ENCODE peak calls at places on chromosomes 7 and 10, in ten cellular contexts. One of them, this sample, is unnamed.

GRCh38 chr10:63588436-63589180 is 67.4 kb downstream of the REEP3 start:
- DNase-seq in activated gamma-delta T cell: no peak
- DNase-seq in T-cell: no peak
- DNase-seq in tibial nerve: no peak
- DNase-seq in iris pigment epithelial cell: peak; percentile 62
- DNase-seq in Calu3: peak; percentile 25
- DNase-seq in naive thymus-derived CD8-positive, alpha-beta T cell: no peak
- DNase-seq in activated T-helper 1 cell treated with anti-CD3 and anti-CD28 coated beads, Interleukin-12 subunit alpha, Interleukin-12 subunit beta, Interleukin-2, Interleukin-4 antibody, amounts not matched to agents 30 ng/mL and 10 ng/mL and 1 ng/mL, durations not matched to agents 14 hours and 24 hours and 36 hours: no peak
- DNase-seq in progenitor cell of endocrine pancreas: no peak
- DNase-seq in PC-3: peak; percentile 93
- DNase-seq in this sample: no peak

GRCh38 chr7:28037220-28038010 is 143.2 kb downstream of the JAZF1 start:
- DNase-seq in T-cell: no peak
- DNase-seq in PC-3: peak; percentile 96
- DNase-seq in activated gamma-delta T cell: no peak
- DNase-seq in tibial nerve: no peak
- DNase-seq in activated T-helper 1 cell treated with anti-CD3 and anti-CD28 coated beads, Interleukin-12 subunit alpha, Interleukin-12 subunit beta, Interleukin-2, Interleukin-4 antibody, amounts not matched to agents 30 ng/mL and 10 ng/mL and 1 ng/mL, durations not matched to agents 14 hours and 24 hours and 36 hours: no peak
- DNase-seq in Calu3: peak; percentile 48
- DNase-seq in iris pigment epithelial cell: peak; percentile 98
- DNase-seq in progenitor cell of endocrine pancreas: no peak
- DNase-seq in naive thymus-derived CD8-positive, alpha-beta T cell: no peak
- DNase-seq in this sample: no peak

GRCh38 chr7:30812676-30813075 is 41.5 kb downstream of the MINDY4 start:
- DNase-seq in activated T-helper 1 cell treated with anti-CD3 and anti-CD28 coated beads, Interleukin-12 subunit alpha, Interleukin-12 subunit beta, Interleukin-2, Interleukin-4 antibody, amounts not matched to agents 30 ng/mL and 10 ng/mL and 1 ng/mL, durations not matched to agents 14 hours and 24 hours and 36 hours: no peak
- DNase-seq in Calu3: no peak
- DNase-seq in progenitor cell of endocrine pancreas: no peak
- DNase-seq in T-cell: no peak
- DNase-seq in PC-3: no peak
- DNase-seq in activated gamma-delta T cell: no peak
- DNase-seq in iris pigment epithelial cell: no peak
- DNase-seq in tibial nerve: no peak
- DNase-seq in naive thymus-derived CD8-positive, alpha-beta T cell: no peak
- DNase-seq in this sample: no peak

GRCh38 chr7:50555594-50556140 is 9.5 kb downstream of the DDC start:
- DNase-seq in activated T-helper 1 cell treated with anti-CD3 and anti-CD28 coated beads, Interleukin-12 subunit alpha, Interleukin-12 subunit beta, Interleukin-2, Interleukin-4 antibody, amounts not matched to agents 30 ng/mL and 10 ng/mL and 1 ng/mL, durations not matched to agents 14 hours and 24 hours and 36 hours: no peak
- DNase-seq in tibial nerve: no peak
- DNase-seq in activated gamma-delta T cell: no peak
- DNase-seq in naive thymus-derived CD8-positive, alpha-beta T cell: no peak
- DNase-seq in iris pigment epithelial cell: no peak
- DNase-seq in Calu3: no peak
- DNase-seq in PC-3: peak; percentile 7
- DNase-seq in progenitor cell of endocrine pancreas: no peak
- DNase-seq in T-cell: no peak
- DNase-seq in this sample: no peak

GRCh38 chr10:4514445-4515108 is 311.4 kb upstream of the AKR1E2 start:
- DNase-seq in activated gamma-delta T cell: no peak
- DNase-seq in activated T-helper 1 cell treated with anti-CD3 and anti-CD28 coated beads, Interleukin-12 subunit alpha, Interleukin-12 subunit beta, Interleukin-2, Interleukin-4 antibody, amounts not matched to agents 30 ng/mL and 10 ng/mL and 1 ng/mL, durations not matched to agents 14 hours and 24 hours and 36 hours: no peak
- DNase-seq in Calu3: no peak
- DNase-seq in tibial nerve: peak; percentile 43
- DNase-seq in PC-3: no peak
- DNase-seq in progenitor cell of endocrine pancreas: no peak
- DNase-seq in naive thymus-derived CD8-positive, alpha-beta T cell: no peak
- DNase-seq in T-cell: no peak
- DNase-seq in iris pigment epithelial cell: no peak
- DNase-seq in this sample: peak; percentile 66

GRCh38 chr10:1643911-1644810 is 93.2 kb downstream of the ADARB2 start:
- DNase-seq in Calu3: no peak
- DNase-seq in tibial nerve: no peak
- DNase-seq in naive thymus-derived CD8-positive, alpha-beta T cell: no peak
- DNase-seq in PC-3: no peak
- DNase-seq in progenitor cell of endocrine pancreas: no peak
- DNase-seq in activated T-helper 1 cell treated with anti-CD3 and anti-CD28 coated beads, Interleukin-12 subunit alpha, Interleukin-12 subunit beta, Interleukin-2, Interleukin-4 antibody, amounts not matched to agents 30 ng/mL and 10 ng/mL and 1 ng/mL, durations not matched to agents 14 hours and 24 hours and 36 hours: no peak
- DNase-seq in iris pigment epithelial cell: no peak
- DNase-seq in activated gamma-delta T cell: no peak
- DNase-seq in T-cell: no peak
- DNase-seq in this sample: no peak

GRCh38 chr10:110562348-110562747 is 5.1 kb upstream of the SMC3 start:
- DNase-seq in Calu3: no peak
- DNase-seq in PC-3: no peak
- DNase-seq in activated T-helper 1 cell treated with anti-CD3 and anti-CD28 coated beads, Interleukin-12 subunit alpha, Interleukin-12 subunit beta, Interleukin-2, Interleukin-4 antibody, amounts not matched to agents 30 ng/mL and 10 ng/mL and 1 ng/mL, durations not matched to agents 14 hours and 24 hours and 36 hours: no peak
- DNase-seq in T-cell: no peak
- DNase-seq in iris pigment epithelial cell: no peak
- DNase-seq in progenitor cell of endocrine pancreas: no peak
- DNase-seq in naive thymus-derived CD8-positive, alpha-beta T cell: no peak
- DNase-seq in activated gamma-delta T cell: no peak
- DNase-seq in tibial nerve: no peak
- DNase-seq in this sample: no peak

GRCh38 chr10:85446852-85447251 is 919.7 kb downstream of the GRID1 start:
- DNase-seq in activated T-helper 1 cell treated with anti-CD3 and anti-CD28 coated beads, Interleukin-12 subunit alpha, Interleukin-12 subunit beta, Interleukin-2, Interleukin-4 antibody, amounts not matched to agents 30 ng/mL and 10 ng/mL and 1 ng/mL, durations not matched to agents 14 hours and 24 hours and 36 hours: no peak
- DNase-seq in naive thymus-derived CD8-positive, alpha-beta T cell: no peak
- DNase-seq in iris pigment epithelial cell: no peak
- DNase-seq in Calu3: no peak
- DNase-seq in progenitor cell of endocrine pancreas: no peak
- DNase-seq in PC-3: no peak
- DNase-seq in tibial nerve: no peak
- DNase-seq in T-cell: no peak
- DNase-seq in activated gamma-delta T cell: no peak
- DNase-seq in this sample: no peak

GRCh38 chr7:143393267-143394041 is 12.3 kb downstream of the ZYX start:
- DNase-seq in activated gamma-delta T cell: no peak
- DNase-seq in naive thymus-derived CD8-positive, alpha-beta T cell: no peak
- DNase-seq in Calu3: no peak
- DNase-seq in progenitor cell of endocrine pancreas: no peak
- DNase-seq in PC-3: no peak
- DNase-seq in activated T-helper 1 cell treated with anti-CD3 and anti-CD28 coated beads, Interleukin-12 subunit alpha, Interleukin-12 subunit beta, Interleukin-2, Interleukin-4 antibody, amounts not matched to agents 30 ng/mL and 10 ng/mL and 1 ng/mL, durations not matched to agents 14 hours and 24 hours and 36 hours: no peak
- DNase-seq in T-cell: no peak
- DNase-seq in tibial nerve: no peak
- DNase-seq in iris pigment epithelial cell: peak; percentile 65
- DNase-seq in this sample: peak; percentile 35

GRCh38 chr10:74683621-74684114 is 142.7 kb upstream of the KAT6B start:
- DNase-seq in tibial nerve: no peak
- DNase-seq in activated T-helper 1 cell treated with anti-CD3 and anti-CD28 coated beads, Interleukin-12 subunit alpha, Interleukin-12 subunit beta, Interleukin-2, Interleukin-4 antibody, amounts not matched to agents 30 ng/mL and 10 ng/mL and 1 ng/mL, durations not matched to agents 14 hours and 24 hours and 36 hours: no peak
- DNase-seq in naive thymus-derived CD8-positive, alpha-beta T cell: no peak
- DNase-seq in PC-3: peak; percentile 62
- DNase-seq in T-cell: no peak
- DNase-seq in progenitor cell of endocrine pancreas: no peak
- DNase-seq in Calu3: no peak
- DNase-seq in activated gamma-delta T cell: no peak
- DNase-seq in iris pigment epithelial cell: peak; percentile 8
- DNase-seq in this sample: no peak

GRCh38 chr7:105703207-105703930 is 122.1 kb upstream of the EFCAB10 start:
- DNase-seq in Calu3: no peak
- DNase-seq in activated gamma-delta T cell: no peak
- DNase-seq in PC-3: no peak
- DNase-seq in activated T-helper 1 cell treated with anti-CD3 and anti-CD28 coated beads, Interleukin-12 subunit alpha, Interleukin-12 subunit beta, Interleukin-2, Interleukin-4 antibody, amounts not matched to agents 30 ng/mL and 10 ng/mL and 1 ng/mL, durations not matched to agents 14 hours and 24 hours and 36 hours: no peak
- DNase-seq in progenitor cell of endocrine pancreas: no peak
- DNase-seq in T-cell: no peak
- DNase-seq in naive thymus-derived CD8-positive, alpha-beta T cell: no peak
- DNase-seq in tibial nerve: no peak
- DNase-seq in iris pigment epithelial cell: no peak
- DNase-seq in this sample: no peak

GRCh38 chr10:79058899-79059771 is 9.6 kb upstream of the ZMIZ1 start:
- DNase-seq in activated T-helper 1 cell treated with anti-CD3 and anti-CD28 coated beads, Interleukin-12 subunit alpha, Interleukin-12 subunit beta, Interleukin-2, Interleukin-4 antibody, amounts not matched to agents 30 ng/mL and 10 ng/mL and 1 ng/mL, durations not matched to agents 14 hours and 24 hours and 36 hours: no peak
- DNase-seq in Calu3: no peak
- DNase-seq in PC-3: no peak
- DNase-seq in T-cell: no peak
- DNase-seq in tibial nerve: no peak
- DNase-seq in iris pigment epithelial cell: no peak
- DNase-seq in naive thymus-derived CD8-positive, alpha-beta T cell: no peak
- DNase-seq in activated gamma-delta T cell: no peak
- DNase-seq in progenitor cell of endocrine pancreas: no peak
- DNase-seq in this sample: peak; percentile 19

GRCh38 chr10:101939273-101939635 is 95.7 kb upstream of the KCNIP2 start:
- DNase-seq in naive thymus-derived CD8-positive, alpha-beta T cell: no peak
- DNase-seq in tibial nerve: no peak
- DNase-seq in activated T-helper 1 cell treated with anti-CD3 and anti-CD28 coated beads, Interleukin-12 subunit alpha, Interleukin-12 subunit beta, Interleukin-2, Interleukin-4 antibody, amounts not matched to agents 30 ng/mL and 10 ng/mL and 1 ng/mL, durations not matched to agents 14 hours and 24 hours and 36 hours: no peak
- DNase-seq in progenitor cell of endocrine pancreas: no peak
- DNase-seq in T-cell: no peak
- DNase-seq in PC-3: peak; percentile 83
- DNase-seq in iris pigment epithelial cell: peak; percentile 98
- DNase-seq in Calu3: no peak
- DNase-seq in activated gamma-delta T cell: no peak
- DNase-seq in this sample: no peak

GRCh38 chr7:40544932-40545331 is 410.1 kb downstream of the SUGCT start:
- DNase-seq in tibial nerve: no peak
- DNase-seq in naive thymus-derived CD8-positive, alpha-beta T cell: no peak
- DNase-seq in T-cell: no peak
- DNase-seq in activated T-helper 1 cell treated with anti-CD3 and anti-CD28 coated beads, Interleukin-12 subunit alpha, Interleukin-12 subunit beta, Interleukin-2, Interleukin-4 antibody, amounts not matched to agents 30 ng/mL and 10 ng/mL and 1 ng/mL, durations not matched to agents 14 hours and 24 hours and 36 hours: no peak
- DNase-seq in Calu3: no peak
- DNase-seq in PC-3: no peak
- DNase-seq in progenitor cell of endocrine pancreas: no peak
- DNase-seq in iris pigment epithelial cell: peak; percentile 36
- DNase-seq in activated gamma-delta T cell: no peak
- DNase-seq in this sample: no peak

GRCh38 chr7:106284516-106285050 is at the start of gene NAMPT:
- DNase-seq in PC-3: peak; percentile 36
- DNase-seq in iris pigment epithelial cell: no peak
- DNase-seq in tibial nerve: peak; percentile 88
- DNase-seq in activated T-helper 1 cell treated with anti-CD3 and anti-CD28 coated beads, Interleukin-12 subunit alpha, Interleukin-12 subunit beta, Interleukin-2, Interleukin-4 antibody, amounts not matched to agents 30 ng/mL and 10 ng/mL and 1 ng/mL, durations not matched to agents 14 hours and 24 hours and 36 hours: no peak
- DNase-seq in naive thymus-derived CD8-positive, alpha-beta T cell: peak; percentile 51
- DNase-seq in T-cell: peak; percentile 94
- DNase-seq in activated gamma-delta T cell: peak; percentile 47
- DNase-seq in progenitor cell of endocrine pancreas: peak; percentile 58
- DNase-seq in Calu3: peak; percentile 65
- DNase-seq in this sample: peak; percentile 79

GRCh38 chr7:152000191-152000590 is 25.3 kb upstream of the GALNT11 start:
- DNase-seq in activated T-helper 1 cell treated with anti-CD3 and anti-CD28 coated beads, Interleukin-12 subunit alpha, Interleukin-12 subunit beta, Interleukin-2, Interleukin-4 antibody, amounts not matched to agents 30 ng/mL and 10 ng/mL and 1 ng/mL, durations not matched to agents 14 hours and 24 hours and 36 hours: no peak
- DNase-seq in T-cell: no peak
- DNase-seq in Calu3: no peak
- DNase-seq in PC-3: no peak
- DNase-seq in naive thymus-derived CD8-positive, alpha-beta T cell: no peak
- DNase-seq in iris pigment epithelial cell: peak; percentile 16
- DNase-seq in tibial nerve: no peak
- DNase-seq in activated gamma-delta T cell: no peak
- DNase-seq in progenitor cell of endocrine pancreas: no peak
- DNase-seq in this sample: no peak

GRCh38 chr10:45239642-45240041 is 75.8 kb downstream of the OR13A1 start:
- DNase-seq in activated T-helper 1 cell treated with anti-CD3 and anti-CD28 coated beads, Interleukin-12 subunit alpha, Interleukin-12 subunit beta, Interleukin-2, Interleukin-4 antibody, amounts not matched to agents 30 ng/mL and 10 ng/mL and 1 ng/mL, durations not matched to agents 14 hours and 24 hours and 36 hours: no peak
- DNase-seq in activated gamma-delta T cell: no peak
- DNase-seq in PC-3: no peak
- DNase-seq in iris pigment epithelial cell: peak; percentile 67
- DNase-seq in tibial nerve: no peak
- DNase-seq in naive thymus-derived CD8-positive, alpha-beta T cell: no peak
- DNase-seq in Calu3: no peak
- DNase-seq in progenitor cell of endocrine pancreas: no peak
- DNase-seq in T-cell: no peak
- DNase-seq in this sample: no peak

GRCh38 chr10:133277993-133278576 is 1.4 kb upstream of the ADAM8 start:
- DNase-seq in PC-3: peak; percentile 6
- DNase-seq in activated gamma-delta T cell: no peak
- DNase-seq in iris pigment epithelial cell: no peak
- DNase-seq in activated T-helper 1 cell treated with anti-CD3 and anti-CD28 coated beads, Interleukin-12 subunit alpha, Interleukin-12 subunit beta, Interleukin-2, Interleukin-4 antibody, amounts not matched to agents 30 ng/mL and 10 ng/mL and 1 ng/mL, durations not matched to agents 14 hours and 24 hours and 36 hours: no peak
- DNase-seq in tibial nerve: no peak
- DNase-seq in Calu3: no peak
- DNase-seq in progenitor cell of endocrine pancreas: no peak
- DNase-seq in T-cell: no peak
- DNase-seq in naive thymus-derived CD8-positive, alpha-beta T cell: no peak
- DNase-seq in this sample: peak; percentile 22

GRCh38 chr7:80139179-80139578 is 4.5 kb downstream of the GNAI1 start:
- DNase-seq in T-cell: no peak
- DNase-seq in progenitor cell of endocrine pancreas: no peak
- DNase-seq in activated gamma-delta T cell: no peak
- DNase-seq in Calu3: no peak
- DNase-seq in naive thymus-derived CD8-positive, alpha-beta T cell: no peak
- DNase-seq in iris pigment epithelial cell: no peak
- DNase-seq in activated T-helper 1 cell treated with anti-CD3 and anti-CD28 coated beads, Interleukin-12 subunit alpha, Interleukin-12 subunit beta, Interleukin-2, Interleukin-4 antibody, amounts not matched to agents 30 ng/mL and 10 ng/mL and 1 ng/mL, durations not matched to agents 14 hours and 24 hours and 36 hours: no peak
- DNase-seq in PC-3: peak; percentile 46
- DNase-seq in tibial nerve: no peak
- DNase-seq in this sample: no peak

GRCh38 chr7:2106506-2106905 is 126.2 kb downstream of the MAD1L1 start:
- DNase-seq in naive thymus-derived CD8-positive, alpha-beta T cell: no peak
- DNase-seq in Calu3: no peak
- DNase-seq in activated T-helper 1 cell treated with anti-CD3 and anti-CD28 coated beads, Interleukin-12 subunit alpha, Interleukin-12 subunit beta, Interleukin-2, Interleukin-4 antibody, amounts not matched to agents 30 ng/mL and 10 ng/mL and 1 ng/mL, durations not matched to agents 14 hours and 24 hours and 36 hours: no peak
- DNase-seq in PC-3: no peak
- DNase-seq in tibial nerve: no peak
- DNase-seq in progenitor cell of endocrine pancreas: no peak
- DNase-seq in T-cell: no peak
- DNase-seq in activated gamma-delta T cell: no peak
- DNase-seq in iris pigment epithelial cell: no peak
- DNase-seq in this sample: no peak

GRCh38 chr10:124145109-124145860 is 51.9 kb upstream of the CHST15 start:
- DNase-seq in T-cell: peak; percentile 1
- DNase-seq in progenitor cell of endocrine pancreas: no peak
- DNase-seq in Calu3: no peak
- DNase-seq in iris pigment epithelial cell: peak; percentile 49
- DNase-seq in activated gamma-delta T cell: no peak
- DNase-seq in tibial nerve: peak; percentile 79
- DNase-seq in naive thymus-derived CD8-positive, alpha-beta T cell: no peak
- DNase-seq in PC-3: no peak
- DNase-seq in activated T-helper 1 cell treated with anti-CD3 and anti-CD28 coated beads, Interleukin-12 subunit alpha, Interleukin-12 subunit beta, Interleukin-2, Interleukin-4 antibody, amounts not matched to agents 30 ng/mL and 10 ng/mL and 1 ng/mL, durations not matched to agents 14 hours and 24 hours and 36 hours: no peak
- DNase-seq in this sample: peak; percentile 81

GRCh38 chr10:44262551-44263251 is 122.2 kb downstream of the CXCL12 start:
- DNase-seq in tibial nerve: no peak
- DNase-seq in iris pigment epithelial cell: no peak
- DNase-seq in T-cell: no peak
- DNase-seq in activated T-helper 1 cell treated with anti-CD3 and anti-CD28 coated beads, Interleukin-12 subunit alpha, Interleukin-12 subunit beta, Interleukin-2, Interleukin-4 antibody, amounts not matched to agents 30 ng/mL and 10 ng/mL and 1 ng/mL, durations not matched to agents 14 hours and 24 hours and 36 hours: no peak
- DNase-seq in progenitor cell of endocrine pancreas: no peak
- DNase-seq in Calu3: no peak
- DNase-seq in naive thymus-derived CD8-positive, alpha-beta T cell: no peak
- DNase-seq in PC-3: no peak
- DNase-seq in activated gamma-delta T cell: no peak
- DNase-seq in this sample: no peak

GRCh38 chr10:80161321-80162084 is 29.0 kb downstream of the PLAC9 start:
- DNase-seq in T-cell: no peak
- DNase-seq in naive thymus-derived CD8-positive, alpha-beta T cell: no peak
- DNase-seq in Calu3: no peak
- DNase-seq in iris pigment epithelial cell: no peak
- DNase-seq in activated T-helper 1 cell treated with anti-CD3 and anti-CD28 coated beads, Interleukin-12 subunit alpha, Interleukin-12 subunit beta, Interleukin-2, Interleukin-4 antibody, amounts not matched to agents 30 ng/mL and 10 ng/mL and 1 ng/mL, durations not matched to agents 14 hours and 24 hours and 36 hours: no peak
- DNase-seq in activated gamma-delta T cell: no peak
- DNase-seq in progenitor cell of endocrine pancreas: no peak
- DNase-seq in tibial nerve: no peak
- DNase-seq in PC-3: peak; percentile 76
- DNase-seq in this sample: no peak

GRCh38 chr7:155538293-155538692 is 8.1 kb downstream of the CNPY1 start:
- DNase-seq in tibial nerve: no peak
- DNase-seq in T-cell: no peak
- DNase-seq in iris pigment epithelial cell: no peak
- DNase-seq in naive thymus-derived CD8-positive, alpha-beta T cell: no peak
- DNase-seq in activated T-helper 1 cell treated with anti-CD3 and anti-CD28 coated beads, Interleukin-12 subunit alpha, Interleukin-12 subunit beta, Interleukin-2, Interleukin-4 antibody, amounts not matched to agents 30 ng/mL and 10 ng/mL and 1 ng/mL, durations not matched to agents 14 hours and 24 hours and 36 hours: no peak
- DNase-seq in Calu3: no peak
- DNase-seq in PC-3: no peak
- DNase-seq in activated gamma-delta T cell: no peak
- DNase-seq in progenitor cell of endocrine pancreas: no peak
- DNase-seq in this sample: no peak

GRCh38 chr7:1697499-1698125 is 27.5 kb downstream of the ELFN1 start:
- DNase-seq in progenitor cell of endocrine pancreas: no peak
- DNase-seq in iris pigment epithelial cell: no peak
- DNase-seq in naive thymus-derived CD8-positive, alpha-beta T cell: no peak
- DNase-seq in tibial nerve: no peak
- DNase-seq in PC-3: no peak
- DNase-seq in Calu3: peak; percentile 1
- DNase-seq in activated T-helper 1 cell treated with anti-CD3 and anti-CD28 coated beads, Interleukin-12 subunit alpha, Interleukin-12 subunit beta, Interleukin-2, Interleukin-4 antibody, amounts not matched to agents 30 ng/mL and 10 ng/mL and 1 ng/mL, durations not matched to agents 14 hours and 24 hours and 36 hours: no peak
- DNase-seq in T-cell: no peak
- DNase-seq in activated gamma-delta T cell: no peak
- DNase-seq in this sample: peak; percentile 20

GRCh38 chr7:101924171-101924570 is 106.7 kb downstream of the CUX1 start:
- DNase-seq in activated T-helper 1 cell treated with anti-CD3 and anti-CD28 coated beads, Interleukin-12 subunit alpha, Interleukin-12 subunit beta, Interleukin-2, Interleukin-4 antibody, amounts not matched to agents 30 ng/mL and 10 ng/mL and 1 ng/mL, durations not matched to agents 14 hours and 24 hours and 36 hours: no peak
- DNase-seq in naive thymus-derived CD8-positive, alpha-beta T cell: no peak
- DNase-seq in iris pigment epithelial cell: peak; percentile 67
- DNase-seq in tibial nerve: no peak
- DNase-seq in progenitor cell of endocrine pancreas: no peak
- DNase-seq in PC-3: peak; percentile 88
- DNase-seq in activated gamma-delta T cell: no peak
- DNase-seq in T-cell: no peak
- DNase-seq in Calu3: no peak
- DNase-seq in this sample: no peak

This sample was measured in right cardiac atrium.